ENCODE peak calls at places on chromosomes 2 and 18, in four cellular contexts. H, G, P and E are unnamed samples.

GRCh38 chr2:2673406-2673805 is 342.3 kb upstream of the MYT1L start:
- DNase-seq in H (no peak), G (no peak), P (no peak), E (no peak)

GRCh38 chr2:191280304-191280703 is 35.1 kb downstream of the MYO1B start:
- DNase-seq in H (no peak), G (no peak), P (no peak), E (no peak)

GRCh38 chr2:188449570-188449969 is 157.9 kb downstream of the GULP1 start:
- DNase-seq in H (no peak), G (no peak), P (peak; percentile 17), E (no peak)

GRCh38 chr18:55501594-55502345 is 86.2 kb downstream of the TCF4 start:
- DNase-seq in H (no peak), G (no peak), P (no peak), E (no peak)

GRCh38 chr2:231102772-231103171 is 22.1 kb downstream of the HTR2B start:
- DNase-seq in H (no peak), G (no peak), P (no peak), E (no peak)

GRCh38 chr18:66722671-66723070 is 118.8 kb upstream of the CDH19 start:
- DNase-seq in H (no peak), G (no peak), P (no peak), E (no peak)

GRCh38 chr2:113910110-113910717 is 20.3 kb downstream of the ACTR3 start:
- DNase-seq in H (no peak), G (no peak), P (no peak), E (no peak)

GRCh38 chr2:28662468-28663095 is 89.0 kb upstream of the PPP1CB start:
- DNase-seq in H (no peak), G (no peak), P (no peak), E (no peak)

GRCh38 chr2:97849881-97850540 is 136.6 kb downstream of the ZAP70 start:
- DNase-seq in H (no peak), G (no peak), P (no peak), E (peak; percentile 13)

GRCh38 chr2:47204691-47205090 is 49.6 kb upstream of the STPG4 start:
- DNase-seq in H (no peak), G (no peak), P (no peak), E (no peak)

GRCh38 chr18:67133669-67134068 is 382.9 kb downstream of the DSEL start:
- DNase-seq in H (peak; percentile 98), G (no peak), P (peak; percentile 93), E (no peak)